ENCODE peak calls at places on chromosomes 13 and 19, in nine cellular contexts. V is tibial nerve, W is A549, X is GM12891, R is heart left ventricle, C is stomach, D is Peyer's patch, F is adrenal gland, O is breast epithelium. Y is an unnamed sample.

GRCh38 chr19:38769635-38770211 is 3.6 kb downstream of the LGALS7 start:
- DNase-seq in X (peak), D (peak), R (peak), O (peak), V (peak), F (peak), C (peak), W (peak), Y (no peak)

GRCh38 chr19:38266070-38266469 is 1.7 kb downstream of the SPINT2 start:
- DNase-seq in R (no peak), O (peak), W (no peak), D (peak), C (no peak), X (no peak), F (no peak), V (no peak), Y (no peak)

GRCh38 chr13:47661076-47661475 is 340.0 kb downstream of the SUCLA2 start:
- DNase-seq in R (no peak), D (no peak), C (no peak), W (no peak), O (no peak), F (no peak), V (no peak), X (no peak), Y (no peak)

GRCh38 chr19:12733369-12733896 is 1.1 kb downstream of the TRIR start:
- DNase-seq in R (no peak), F (no peak), O (no peak), W (peak), X (no peak), C (no peak), D (no peak), V (no peak), Y (no peak)

GRCh38 chr13:95536629-95537241 is 15.8 kb upstream of the CLDN10 start:
- DNase-seq in O (no peak), R (no peak), V (no peak), W (peak), F (no peak), X (no peak), D (no peak), C (no peak), Y (no peak)

GRCh38 chr19:55447421-55448174 is 4.5 kb upstream of the SHISA7 start:
- DNase-seq in O (no peak), R (no peak), V (no peak), C (no peak), F (no peak), X (no peak), W (peak), D (no peak), Y (peak)

GRCh38 chr19:4144666-4145261 is 8.7 kb upstream of the CREB3L3 start:
- DNase-seq in X (no peak), O (no peak), R (no peak), W (peak), V (no peak), D (peak), F (peak), C (peak), Y (peak)

GRCh38 chr19:38691938-38692457 is 44.5 kb downstream of the ACTN4 start:
- DNase-seq in F (no peak), W (peak), V (no peak), O (peak), X (no peak), C (no peak), R (no peak), D (no peak), Y (peak)

GRCh38 chr13:110017379-110017778 is 231.0 kb upstream of the IRS2 start:
- DNase-seq in W (peak), D (no peak), F (no peak), C (no peak), R (no peak), V (no peak), O (peak), X (no peak), Y (peak)

GRCh38 chr13:113049521-113049941 is 56.1 kb upstream of the F7 start:
- DNase-seq in F (no peak), R (peak), V (no peak), W (no peak), X (no peak), D (no peak), C (no peak), O (no peak), Y (no peak)

GRCh38 chr19:55698256-55698655 is 23.2 kb downstream of the EPN1 start:
- DNase-seq in W (no peak), F (peak), O (no peak), D (no peak), C (no peak), R (no peak), X (no peak), V (no peak), Y (no peak)

GRCh38 chr13:39451860-39452301 is 151.1 kb downstream of the LHFPL6 start:
- DNase-seq in X (no peak), R (peak), V (no peak), D (no peak), C (no peak), O (no peak), F (peak), W (no peak), Y (no peak)

GRCh38 chr13:41682766-41683165 is 225.4 kb downstream of the RGCC start:
- DNase-seq in C (no peak), F (no peak), X (no peak), R (no peak), V (no peak), O (no peak), D (no peak), W (no peak), Y (no peak)

GRCh38 chr13:42119091-42119490 is 70.6 kb downstream of the DGKH start:
- DNase-seq in V (no peak), W (no peak), F (no peak), O (no peak), R (no peak), D (no peak), X (no peak), C (no peak), Y (no peak)

GRCh38 chr19:42524250-42524649 is 4.0 kb downstream of the CEACAM1 start:
- DNase-seq in D (no peak), C (no peak), V (no peak), F (no peak), O (peak), X (no peak), W (no peak), R (no peak), Y (no peak)

GRCh38 chr13:108227651-108228272 is 9.6 kb downstream of the ABHD13 start:
- DNase-seq in R (no peak), C (no peak), D (no peak), W (peak), F (no peak), O (no peak), V (no peak), X (no peak), Y (no peak)

GRCh38 chr13:51729853-51730553 is 74.0 kb downstream of the DHRS12 start:
- DNase-seq in F (peak), V (no peak), R (no peak), X (no peak), C (no peak), D (no peak), O (peak), W (peak), Y (peak)

GRCh38 chr13:90197722-90198121 is 1149.8 kb upstream of the MIR17HG start:
- DNase-seq in F (no peak), D (no peak), R (no peak), O (no peak), X (no peak), C (no peak), V (no peak), W (no peak), Y (no peak)

GRCh38 chr13:111505175-111505777 is 184.8 kb downstream of the TEX29 start:
- DNase-seq in R (no peak), C (peak), D (no peak), F (no peak), O (no peak), X (no peak), W (peak), V (no peak), Y (peak)

GRCh38 chr19:5046339-5047039 is 77.6 kb downstream of the KDM4B start:
- DNase-seq in O (peak), R (no peak), D (peak), C (peak), X (no peak), F (no peak), V (no peak), W (peak), Y (peak)

GRCh38 chr19:14080887-14081796 is 4.4 kb downstream of the C19orf67 start:
- DNase-seq in V (peak), F (peak), R (peak), W (peak), X (peak), C (peak), D (peak), O (peak), Y (peak)

GRCh38 chr13:98571955-98572662 is 4.8 kb downstream of the STK24 start:
- DNase-seq in V (no peak), X (no peak), C (no peak), W (no peak), O (no peak), F (no peak), D (peak), R (no peak), Y (no peak)

GRCh38 chr19:14639536-14640277 is 34.9 kb downstream of the ADGRE3 start:
- DNase-seq in F (no peak), D (no peak), V (no peak), O (no peak), W (no peak), C (no peak), X (no peak), R (no peak), Y (no peak)

GRCh38 chr13:60226507-60226906 is 62.8 kb upstream of the DIAPH3 start:
- DNase-seq in D (no peak), X (no peak), F (no peak), O (no peak), R (no peak), C (no peak), V (no peak), W (peak), Y (no peak)

GRCh38 chr19:33770107-33770506 is 26.6 kb upstream of the KCTD15 start:
- DNase-seq in O (no peak), V (no peak), X (no peak), F (no peak), D (no peak), C (no peak), W (no peak), R (no peak), Y (no peak)

GRCh38 chr19:35767288-35768081 is 7.9 kb upstream of the ARHGAP33 start:
- DNase-seq in C (no peak), R (no peak), W (no peak), F (peak), X (no peak), O (no peak), D (no peak), V (no peak), Y (no peak)

GRCh38 chr19:23516266-23516665 is 121.0 kb upstream of the ZNF91 start:
- DNase-seq in C (no peak), O (no peak), F (no peak), W (no peak), X (no peak), D (no peak), R (no peak), V (no peak), Y (no peak)

GRCh38 chr19:28934626-28935025 is 278.3 kb downstream of the UQCRFS1 start:
- DNase-seq in D (no peak), V (no peak), X (no peak), C (no peak), R (no peak), F (no peak), W (no peak), O (no peak), Y (peak)

GRCh38 chr13:44904982-44905381 is 84.3 kb downstream of the NUFIP1 start:
- DNase-seq in O (no peak), W (peak), X (no peak), C (peak), F (peak), D (no peak), R (no peak), V (peak), Y (peak)

GRCh38 chr13:49657241-49657641 is 28.9 kb downstream of the ARL11 start:
- DNase-seq in V (no peak), X (no peak), W (no peak), F (no peak), R (no peak), C (no peak), O (no peak), D (no peak), Y (no peak)

GRCh38 chr19:16206637-16207036 is 8.9 kb downstream of the AP1M1 start:
- DNase-seq in F (no peak), O (no peak), C (no peak), W (no peak), R (no peak), D (no peak), V (no peak), X (no peak), Y (no peak)

GRCh38 chr19:29260477-29261317 is 47.7 kb upstream of the UQCRFS1 start:
- DNase-seq in V (no peak), X (no peak), C (no peak), R (no peak), F (peak), O (no peak), W (peak), D (no peak), Y (peak)

GRCh38 chr13:78372581-78372980 is 230.8 kb downstream of the POU4F1 start:
- DNase-seq in C (no peak), R (no peak), V (no peak), X (no peak), F (no peak), D (no peak), O (no peak), W (no peak), Y (no peak)

GRCh38 chr19:5480427-5480836 is 25.2 kb downstream of the ZNRF4 start:
- DNase-seq in O (no peak), V (no peak), C (peak), R (no peak), W (peak), D (no peak), F (peak), X (no peak), Y (peak)

GRCh38 chr13:37701972-37702371 is 103.4 kb upstream of the POSTN start:
- DNase-seq in F (no peak), R (no peak), C (no peak), W (peak), X (no peak), D (no peak), V (no peak), O (no peak), Y (peak)

GRCh38 chr19:1009976-1010538 is 9.8 kb downstream of the GRIN3B start:
- DNase-seq in V (no peak), F (no peak), C (no peak), O (no peak), D (no peak), R (peak), W (no peak), X (no peak), Y (no peak)
- TF ChIP-seq POLR2A in V (no peak), F (no peak), C (no peak), O (no peak), D (no peak), R (no peak), W (no peak), X (no peak), Y (no peak)

GRCh38 chr19:48835734-48836088 is 580 bp downstream of the HSD17B14 start:
- DNase-seq in C (peak), O (peak), D (peak), X (peak), R (peak), W (peak), F (peak), V (peak), Y (peak)
- TF ChIP-seq POLR2A in C (no peak), O (no peak), D (peak), X (no peak), R (no peak), W (no peak), F (peak), V (peak), Y (no peak)

DNA sequence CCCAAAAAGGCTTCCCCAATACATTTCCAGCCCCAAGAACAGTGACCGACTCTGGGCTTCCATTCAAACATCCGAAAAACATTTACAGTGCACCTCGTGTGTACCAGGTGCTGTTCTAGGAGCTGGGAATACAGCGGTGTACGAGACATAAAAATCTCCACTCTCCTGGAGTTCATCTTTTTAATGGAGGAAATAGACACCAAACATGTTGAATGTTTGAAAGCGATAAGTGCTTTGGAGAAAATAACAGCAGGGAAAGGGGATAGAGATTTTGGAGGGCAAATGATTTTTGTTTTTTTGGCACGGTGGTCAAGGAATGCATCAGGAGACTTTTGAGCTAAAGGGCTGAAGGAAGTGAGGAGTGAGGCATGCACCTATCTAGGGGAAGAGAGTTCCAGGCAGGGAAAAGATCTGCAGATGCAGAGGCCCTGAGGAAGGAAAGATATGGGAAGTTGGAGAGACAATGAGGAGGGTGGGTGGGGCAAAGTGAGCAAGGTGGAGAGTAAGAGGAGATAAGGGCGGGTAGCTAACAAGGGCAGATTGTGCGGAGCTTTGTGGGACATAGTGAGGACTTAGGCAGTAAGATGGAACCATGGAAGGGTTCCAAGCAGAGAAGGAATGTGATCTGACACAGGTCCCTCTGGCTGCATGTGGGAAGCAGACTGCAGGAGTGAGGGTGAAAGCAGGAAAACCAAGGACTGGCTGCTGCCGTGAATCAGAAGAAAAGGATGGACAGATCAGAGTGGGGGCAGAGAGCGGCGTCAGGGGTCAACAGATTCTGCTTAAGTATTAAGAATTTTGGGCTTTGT is 703 bp upstream of the FBL start:
- DNase-seq in F (no peak), O (no peak), D (no peak), X (no peak), R (peak), C (no peak), W (no peak), V (no peak), Y (no peak)
- TF ChIP-seq POLR2A in F (no peak), O (no peak), D (no peak), X (no peak), R (no peak), C (no peak), W (no peak), V (no peak), Y (no peak)

DNA sequence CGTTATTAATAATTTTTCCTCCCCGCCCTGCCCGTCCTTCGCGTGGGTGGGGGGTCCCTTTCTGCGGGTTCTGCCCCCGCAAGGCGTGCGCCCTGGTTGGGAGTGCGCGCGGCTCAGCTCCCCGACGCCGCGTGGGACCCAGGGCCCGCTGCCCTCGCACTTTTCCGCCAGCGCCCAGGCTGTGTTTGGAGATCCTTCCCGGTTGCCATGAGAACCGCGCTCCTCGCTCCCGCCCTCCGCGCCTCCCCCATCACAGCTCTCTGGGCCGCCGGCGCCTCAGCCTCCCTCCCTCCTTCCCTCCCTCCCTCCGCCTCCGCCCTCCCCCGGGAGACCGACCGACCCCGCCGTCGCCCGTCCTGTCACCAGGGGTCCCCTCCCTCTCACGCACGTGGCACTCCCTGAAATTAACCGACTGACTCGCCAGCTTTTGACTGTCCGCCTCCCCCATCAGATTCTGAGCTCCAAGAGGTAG is 2.4 kb upstream of the SSBP4 start:
- DNase-seq in X (no peak), W (peak), O (peak), D (peak), F (peak), R (peak), V (peak), C (peak), Y (no peak)
- TF ChIP-seq POLR2A in X (no peak), W (no peak), O (no peak), D (no peak), F (no peak), R (no peak), V (peak), C (no peak), Y (no peak)

Y was measured in H54.